ENCODE peak calls at places on chromosomes 6 and 20, in four cellular contexts. A is effector memory CD8-positive, alpha-beta T cell; K is NCI-H1092; U is cardiac muscle cell. E is an unnamed sample.

GRCh38 chr6:135657207-135657606 is 159.7 kb upstream of the AHI1 start:
- DNase-seq in U (no peak), A (no peak), K (peak; percentile 86), E (no peak)

GRCh38 chr6:147347179-147347881 is 143.1 kb downstream of the STXBP5 start:
- DNase-seq in K (no peak), U (no peak), A (no peak), E (no peak)

GRCh38 chr20:40294747-40295146 is 394.3 kb downstream of the MAFB start:
- DNase-seq in A (no peak), U (no peak), K (no peak), E (no peak)

GRCh38 chr6:18110160-18110559 is 12.3 kb downstream of the NHLRC1 start:
- DNase-seq in U (no peak), A (no peak), K (no peak), E (no peak)

GRCh38 chr20:288956-289692 is 1.4 kb downstream of the C20orf96 start:
- DNase-seq in A (no peak), K (no peak), U (no peak), E (no peak)

GRCh38 chr6:17281100-17281496 is at the start of gene RBM24:
- DNase-seq in K (peak; percentile 30), U (peak; percentile 62), A (no peak), E (no peak)

GRCh38 chr20:1861347-1861987 is 33.7 kb upstream of the SIRPA start:
- DNase-seq in U (no peak), A (no peak), K (no peak), E (no peak)

GRCh38 chr6:145241039-145241438 is 494.3 kb downstream of the EPM2A start:
- DNase-seq in K (no peak), A (no peak), U (no peak), E (no peak)

GRCh38 chr20:10939297-10939949 is 265.6 kb upstream of the JAG1 start:
- DNase-seq in U (no peak), K (no peak), A (no peak), E (no peak)

E was measured in naive B cell.